ENCODE peak calls at places on chromosomes 3 and 15, in six cellular contexts. I is esophagus muscularis mucosa, K is adrenal gland, W is A549, A is heart left ventricle, L is suprapubic skin. Y is an unnamed sample.
A peak's percentile ranks its signal among the peaks of the same experiment; 100 is the strongest.

GRCh38 chr3:114454592-114455251 is 160.9 kb downstream of the TIGIT start:
- DNase-seq in I (no peak), K (peak; percentile 40), W (no peak), A (no peak), L (no peak), Y (no peak)

GRCh38 chr3:142027713-142028112 is 121.6 kb downstream of the TFDP2 start:
- DNase-seq in I (no peak), K (no peak), W (no peak), A (no peak), L (no peak), Y (no peak)

GRCh38 chr3:5210926-5211325 is 23.4 kb downstream of the EDEM1 start:
- DNase-seq in I (no peak), K (no peak), W (no peak), A (no peak), L (no peak), Y (no peak)

GRCh38 chr15:63870403-63871209 is 36.9 kb upstream of the HERC1 start:
- DNase-seq in I (no peak), K (peak; percentile 53), W (peak; percentile 44), A (peak; percentile 61), L (no peak), Y (no peak)

GRCh38 chr3:153414972-153415371 is 252.9 kb downstream of the RAP2B start:
- DNase-seq in I (no peak), K (no peak), W (no peak), A (no peak), L (no peak), Y (no peak)

GRCh38 chr3:155553800-155554199 is 191.1 kb downstream of the PLCH1 start:
- DNase-seq in I (no peak), K (no peak), W (no peak), A (no peak), L (no peak), Y (no peak)

GRCh38 chr3:157081681-157082210 is 78.2 kb downstream of the CCNL1 start:
- DNase-seq in I (peak; percentile 95), K (peak; percentile 91), W (peak; percentile 85), A (peak; percentile 91), L (peak; percentile 94), Y (peak; percentile 98)

GRCh38 chr3:166013073-166013679 is 176.0 kb upstream of the BCHE start:
- DNase-seq in I (no peak), K (no peak), W (peak; percentile 3), A (no peak), L (no peak), Y (no peak)

GRCh38 chr15:85033148-85033547 is 51.5 kb downstream of the PDE8A start:
- DNase-seq in I (no peak), K (no peak), W (no peak), A (no peak), L (no peak), Y (no peak)

GRCh38 chr3:12187448-12188327 is 29.0 kb upstream of the TIMP4 start:
- DNase-seq in I (peak; percentile 89), K (peak; percentile 32), W (no peak), A (peak; percentile 59), L (no peak), Y (no peak)

GRCh38 chr3:58334013-58334321 is 1.3 kb downstream of the PXK start:
- DNase-seq in I (no peak), K (no peak), W (no peak), A (no peak), L (no peak), Y (no peak)

GRCh38 chr3:18825586-18826157 is 322.6 kb upstream of the KCNH8 start:
- DNase-seq in I (no peak), K (no peak), W (no peak), A (no peak), L (no peak), Y (no peak)

GRCh38 chr3:81439088-81439487 is 322.4 kb downstream of the GBE1 start:
- DNase-seq in I (no peak), K (no peak), W (no peak), A (no peak), L (no peak), Y (no peak)

GRCh38 chr3:13019243-13019701 is 54.0 kb downstream of the IQSEC1 start:
- DNase-seq in I (no peak), K (peak; percentile 84), W (no peak), A (peak; percentile 79), L (no peak), Y (no peak)

GRCh38 chr3:183178833-183179549 is 16.5 kb upstream of the LAMP3 start:
- DNase-seq in I (no peak), K (no peak), W (peak; percentile 36), A (peak; percentile 38), L (no peak), Y (no peak)

GRCh38 chr3:128322030-128323022 is 144.4 kb downstream of the DNAJB8 start:
- DNase-seq in I (no peak), K (peak; percentile 43), W (peak; percentile 13), A (peak; percentile 49), L (no peak), Y (no peak)

GRCh38 chr15:74642328-74642723 is 26.7 kb downstream of the CLK3 start:
- DNase-seq in I (no peak), K (no peak), W (no peak), A (no peak), L (peak; percentile 32), Y (no peak)

GRCh38 chr3:119508172-119508845 is 10.0 kb downstream of the TIMMDC1 start:
- DNase-seq in I (no peak), K (no peak), W (no peak), A (no peak), L (no peak), Y (no peak)

GRCh38 chr3:20043398-20043797 is 3.2 kb downstream of the KAT2B start:
- DNase-seq in I (peak; percentile 96), K (peak; percentile 75), W (no peak), A (peak; percentile 92), L (peak; percentile 91), Y (peak; percentile 96)

GRCh38 chr3:171261487-171261886 is 198.7 kb downstream of the TNIK start:
- DNase-seq in I (no peak), K (no peak), W (peak; percentile 19), A (no peak), L (no peak), Y (no peak)

GRCh38 chr3:106323586-106323985 is 454.8 kb upstream of the CBLB start:
- DNase-seq in I (no peak), K (no peak), W (no peak), A (no peak), L (no peak), Y (no peak)

GRCh38 chr3:33883538-33884203 is 85.2 kb downstream of the PDCD6IP start:
- DNase-seq in I (no peak), K (no peak), W (peak; percentile 21), A (no peak), L (no peak), Y (no peak)

GRCh38 chr3:37526511-37526910 is 335.2 kb upstream of the CTDSPL start:
- DNase-seq in I (no peak), K (peak; percentile 66), W (no peak), A (peak; percentile 94), L (no peak), Y (no peak)

GRCh38 chr15:31227235-31227634 is 99.4 kb upstream of the KLF13 start:
- DNase-seq in I (no peak), K (no peak), W (no peak), A (no peak), L (no peak), Y (no peak)

GRCh38 chr15:31228980-31229826 is 97.4 kb upstream of the KLF13 start:
- DNase-seq in I (no peak), K (no peak), W (peak; percentile 55), A (no peak), L (no peak), Y (no peak)

GRCh38 chr15:31234815-31235214 is 91.8 kb upstream of the KLF13 start:
- DNase-seq in I (no peak), K (no peak), W (no peak), A (no peak), L (no peak), Y (no peak)

GRCh38 chr15:31227954-31228542 is 98.6 kb upstream of the KLF13 start:
- DNase-seq in I (no peak), K (no peak), W (no peak), A (no peak), L (no peak), Y (no peak)

DNA sequence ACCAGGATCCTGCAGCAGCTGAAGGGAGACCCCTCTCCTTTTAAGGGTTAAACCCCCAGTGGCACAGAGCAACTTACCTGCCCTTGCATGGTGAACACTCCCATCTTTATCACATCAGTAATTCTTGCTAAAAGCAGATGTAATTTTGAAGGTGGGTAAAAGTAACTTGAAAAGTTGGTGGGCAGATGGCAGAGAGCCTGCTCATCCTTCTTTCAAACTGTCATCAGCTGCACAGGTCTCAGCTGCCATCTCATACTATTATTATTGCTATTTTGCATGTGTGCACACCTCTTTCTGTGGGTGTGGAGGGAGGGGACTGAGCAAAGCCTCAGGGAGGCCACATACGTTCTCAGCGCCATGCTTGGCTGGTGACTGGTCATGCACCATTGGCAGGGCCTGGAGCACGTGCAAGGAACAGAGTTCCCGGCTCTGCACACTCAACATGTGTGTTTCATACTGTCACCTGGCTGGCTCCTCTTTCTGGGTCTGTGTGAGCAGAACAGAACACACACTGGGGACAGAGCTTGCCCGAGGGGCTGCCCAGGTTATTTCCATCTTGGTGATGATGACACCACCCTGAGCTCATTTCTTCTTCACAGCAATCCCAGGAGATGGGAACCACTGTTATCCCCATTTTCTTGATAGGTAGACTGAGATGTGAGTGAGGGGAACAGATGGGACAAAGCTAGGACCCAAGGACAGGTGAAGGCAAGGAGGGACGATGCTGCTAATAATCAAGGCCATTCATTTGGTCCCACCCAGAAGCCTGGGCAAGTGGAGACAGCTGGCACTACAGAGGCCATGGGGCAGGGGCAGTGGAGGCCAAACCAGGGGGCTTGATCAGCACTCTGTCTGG is 95.8 kb upstream of the KLF13 start:
- DNase-seq in I (no peak), K (no peak), W (no peak), A (no peak), L (no peak), Y (no peak)
- TF ChIP-seq POLR2A in I (no peak), K (no peak), W (no peak), A (no peak), L (no peak), Y (no peak)

GRCh38 chr15:67700023-67700422 is 125.3 kb upstream of the SKOR1 start:
- DNase-seq in I (no peak), K (no peak), W (no peak), A (no peak), L (no peak), Y (no peak)
- TF ChIP-seq CTCF in I (no peak), K (no peak), W (no peak), A (no peak), L (no peak), Y (no peak)

GRCh38 chr3:134250717-134251220 is at the start of gene RYK:
- DNase-seq in I (peak; percentile 94), K (peak; percentile 80), W (peak; percentile 66), A (peak; percentile 88), L (peak; percentile 89), Y (peak; percentile 96)
- TF ChIP-seq POLR2A in I (no peak), K (peak; percentile 71), W (peak; percentile 82), A (peak; percentile 76), L (peak; percentile 75), Y (peak; percentile 63)

GRCh38 chr15:99390667-99391066 is 139.4 kb downstream of the LRRC28 start:
- DNase-seq in I (no peak), K (no peak), W (no peak), A (no peak), L (no peak), Y (no peak)
- TF ChIP-seq CTCF in I (no peak), K (no peak), W (no peak), A (no peak), L (no peak), Y (no peak)

GRCh38 chr3:174480767-174481166 is 378.4 kb upstream of the NAALADL2 start:
- DNase-seq in I (no peak), K (no peak), W (no peak), A (no peak), L (no peak), Y (no peak)
- TF ChIP-seq POLR2A in I (no peak), K (no peak), W (no peak), A (no peak), L (no peak), Y (no peak)

GRCh38 chr3:126926684-126927404 is 56.1 kb upstream of the PLXNA1 start:
- DNase-seq in I (no peak), K (no peak), W (peak; percentile 33), A (peak; percentile 83), L (no peak), Y (peak; percentile 66)
- TF ChIP-seq CTCF in I (peak; percentile 9), K (no peak), W (no peak), A (peak; percentile 23), L (peak; percentile 8), Y (no peak)

Y was measured in lower leg skin.